ENCODE peak calls at places on chromosomes 5 and 9, in six cellular contexts. One of them, this sample, is unnamed.
A peak's percentile ranks its signal among the peaks of the same experiment; 100 is the strongest.

GRCh38 chr5:17219006-17219422 is 1.6 kb downstream of the BASP1 start:
- DNase-seq in coronary artery: no peak
- DNase-seq in CD4-positive, alpha-beta T cell: no peak
- DNase-seq in mucosa of descending colon: peak; percentile 62
- DNase-seq in neural crest cell: peak; percentile 51
- DNase-seq in lower leg skin: no peak
- DNase-seq in this sample: peak; percentile 79

GRCh38 chr9:96071245-96072124 is 196.0 kb downstream of the ERCC6L2 start:
- DNase-seq in coronary artery: peak; percentile 64
- DNase-seq in CD4-positive, alpha-beta T cell: no peak
- DNase-seq in mucosa of descending colon: no peak
- DNase-seq in neural crest cell: peak; percentile 28
- DNase-seq in lower leg skin: no peak
- DNase-seq in this sample: no peak

GRCh38 chr9:68509689-68510088 is 31.0 kb downstream of the TMEM252 start:
- DNase-seq in coronary artery: no peak
- DNase-seq in CD4-positive, alpha-beta T cell: no peak
- DNase-seq in mucosa of descending colon: no peak
- DNase-seq in neural crest cell: no peak
- DNase-seq in lower leg skin: no peak
- DNase-seq in this sample: no peak

GRCh38 chr9:129619787-129620668 is 873 bp downstream of the C9orf50 start:
- DNase-seq in coronary artery: no peak
- DNase-seq in CD4-positive, alpha-beta T cell: no peak
- DNase-seq in mucosa of descending colon: no peak
- DNase-seq in neural crest cell: no peak
- DNase-seq in lower leg skin: no peak
- DNase-seq in this sample: no peak

GRCh38 chr9:26756881-26757280 is 135.7 kb downstream of the CAAP1 start:
- DNase-seq in coronary artery: no peak
- DNase-seq in CD4-positive, alpha-beta T cell: no peak
- DNase-seq in mucosa of descending colon: no peak
- DNase-seq in neural crest cell: no peak
- DNase-seq in lower leg skin: no peak
- DNase-seq in this sample: no peak

GRCh38 chr9:136726631-136727191 is 14.3 kb downstream of the DIPK1B start:
- DNase-seq in coronary artery: no peak
- DNase-seq in CD4-positive, alpha-beta T cell: peak; percentile 20
- DNase-seq in mucosa of descending colon: no peak
- DNase-seq in neural crest cell: no peak
- DNase-seq in lower leg skin: no peak
- DNase-seq in this sample: no peak

GRCh38 chr9:135288941-135289534 is 190.5 kb upstream of the PPP1R26 start:
- DNase-seq in coronary artery: no peak
- DNase-seq in CD4-positive, alpha-beta T cell: no peak
- DNase-seq in mucosa of descending colon: no peak
- DNase-seq in neural crest cell: no peak
- DNase-seq in lower leg skin: no peak
- DNase-seq in this sample: no peak

GRCh38 chr9:96299823-96300222 is 2.2 kb downstream of the HSD17B3 start:
- DNase-seq in coronary artery: no peak
- DNase-seq in CD4-positive, alpha-beta T cell: no peak
- DNase-seq in mucosa of descending colon: no peak
- DNase-seq in neural crest cell: no peak
- DNase-seq in lower leg skin: no peak
- DNase-seq in this sample: no peak

GRCh38 chr5:74990194-74990593 is 62.2 kb downstream of the GCNT4 start:
- DNase-seq in coronary artery: no peak
- DNase-seq in CD4-positive, alpha-beta T cell: no peak
- DNase-seq in mucosa of descending colon: no peak
- DNase-seq in neural crest cell: no peak
- DNase-seq in lower leg skin: no peak
- DNase-seq in this sample: no peak

GRCh38 chr9:92190536-92190790 is 75.2 kb upstream of the SPTLC1 start:
- DNase-seq in coronary artery: no peak
- DNase-seq in CD4-positive, alpha-beta T cell: no peak
- DNase-seq in mucosa of descending colon: no peak
- DNase-seq in neural crest cell: no peak
- DNase-seq in lower leg skin: no peak
- DNase-seq in this sample: no peak

GRCh38 chr5:132883261-132883834 is 9.9 kb downstream of the LEAP2 start:
- DNase-seq in coronary artery: no peak
- DNase-seq in CD4-positive, alpha-beta T cell: no peak
- DNase-seq in mucosa of descending colon: no peak
- DNase-seq in neural crest cell: peak; percentile 28
- DNase-seq in lower leg skin: peak; percentile 39
- DNase-seq in this sample: no peak

GRCh38 chr5:107217721-107218130 is 453.0 kb downstream of the EFNA5 start:
- DNase-seq in coronary artery: peak; percentile 86
- DNase-seq in CD4-positive, alpha-beta T cell: no peak
- DNase-seq in mucosa of descending colon: no peak
- DNase-seq in neural crest cell: no peak
- DNase-seq in lower leg skin: peak; percentile 75
- DNase-seq in this sample: no peak

GRCh38 chr9:34510506-34511159 is 12.2 kb downstream of the ENHO start:
- DNase-seq in coronary artery: no peak
- DNase-seq in CD4-positive, alpha-beta T cell: no peak
- DNase-seq in mucosa of descending colon: no peak
- DNase-seq in neural crest cell: no peak
- DNase-seq in lower leg skin: no peak
- DNase-seq in this sample: no peak

GRCh38 chr5:60856059-60856458 is 12.0 kb upstream of the ELOVL7 start:
- DNase-seq in coronary artery: no peak
- DNase-seq in CD4-positive, alpha-beta T cell: no peak
- DNase-seq in mucosa of descending colon: no peak
- DNase-seq in neural crest cell: no peak
- DNase-seq in lower leg skin: no peak
- DNase-seq in this sample: no peak

GRCh38 chr5:170572453-170572852 is 68.6 kb downstream of the KCNIP1 start:
- DNase-seq in coronary artery: no peak
- DNase-seq in CD4-positive, alpha-beta T cell: no peak
- DNase-seq in mucosa of descending colon: no peak
- DNase-seq in neural crest cell: no peak
- DNase-seq in lower leg skin: no peak
- DNase-seq in this sample: no peak

GRCh38 chr5:114339108-114339507 is 22.8 kb upstream of the KCNN2 start:
- DNase-seq in coronary artery: no peak
- DNase-seq in CD4-positive, alpha-beta T cell: no peak
- DNase-seq in mucosa of descending colon: no peak
- DNase-seq in neural crest cell: no peak
- DNase-seq in lower leg skin: no peak
- DNase-seq in this sample: no peak

GRCh38 chr5:78591972-78592700 is 56.4 kb downstream of the LHFPL2 start:
- DNase-seq in coronary artery: no peak
- DNase-seq in CD4-positive, alpha-beta T cell: no peak
- DNase-seq in mucosa of descending colon: no peak
- DNase-seq in neural crest cell: no peak
- DNase-seq in lower leg skin: no peak
- DNase-seq in this sample: no peak

GRCh38 chr5:103450333-103451061 is 112.1 kb downstream of the NUDT12 start:
- DNase-seq in coronary artery: no peak
- DNase-seq in CD4-positive, alpha-beta T cell: no peak
- DNase-seq in mucosa of descending colon: no peak
- DNase-seq in neural crest cell: no peak
- DNase-seq in lower leg skin: no peak
- DNase-seq in this sample: no peak

GRCh38 chr5:76696254-76696653 is 19.7 kb upstream of the F2R start:
- DNase-seq in coronary artery: no peak
- DNase-seq in CD4-positive, alpha-beta T cell: no peak
- DNase-seq in mucosa of descending colon: no peak
- DNase-seq in neural crest cell: no peak
- DNase-seq in lower leg skin: no peak
- DNase-seq in this sample: no peak

GRCh38 chr5:133056891-133057290 is 5.1 kb downstream of the HSPA4 start:
- DNase-seq in coronary artery: no peak
- DNase-seq in CD4-positive, alpha-beta T cell: no peak
- DNase-seq in mucosa of descending colon: no peak
- DNase-seq in neural crest cell: no peak
- DNase-seq in lower leg skin: no peak
- DNase-seq in this sample: no peak

GRCh38 chr9:35906923-35907699 is 1.1 kb downstream of the HRCT1 start:
- DNase-seq in coronary artery: peak; percentile 87
- DNase-seq in CD4-positive, alpha-beta T cell: no peak
- DNase-seq in mucosa of descending colon: peak; percentile 69
- DNase-seq in neural crest cell: no peak
- DNase-seq in lower leg skin: peak; percentile 70
- DNase-seq in this sample: no peak

GRCh38 chr5:14946813-14947640 is 75.4 kb upstream of the ANKH start:
- DNase-seq in coronary artery: no peak
- DNase-seq in CD4-positive, alpha-beta T cell: peak; percentile 10
- DNase-seq in mucosa of descending colon: no peak
- DNase-seq in neural crest cell: no peak
- DNase-seq in lower leg skin: no peak
- DNase-seq in this sample: no peak

GRCh38 chr5:172102913-172103629 is 85.0 kb downstream of the STK10 start:
- DNase-seq in coronary artery: peak; percentile 80
- DNase-seq in CD4-positive, alpha-beta T cell: no peak
- DNase-seq in mucosa of descending colon: no peak
- DNase-seq in neural crest cell: peak; percentile 10
- DNase-seq in lower leg skin: peak; percentile 71
- DNase-seq in this sample: no peak

GRCh38 chr9:7710686-7711085 is 88.9 kb downstream of the DMAC1 start:
- DNase-seq in coronary artery: no peak
- DNase-seq in CD4-positive, alpha-beta T cell: no peak
- DNase-seq in mucosa of descending colon: no peak
- DNase-seq in neural crest cell: no peak
- DNase-seq in lower leg skin: no peak
- DNase-seq in this sample: no peak

GRCh38 chr9:126652140-126652558 is 38.4 kb downstream of the LMX1B start:
- DNase-seq in coronary artery: no peak
- DNase-seq in CD4-positive, alpha-beta T cell: no peak
- DNase-seq in mucosa of descending colon: peak; percentile 79
- DNase-seq in neural crest cell: no peak
- DNase-seq in lower leg skin: no peak
- DNase-seq in this sample: no peak

GRCh38 chr5:167759411-167759821 is 532.0 kb upstream of the WWC1 start:
- DNase-seq in coronary artery: no peak
- DNase-seq in CD4-positive, alpha-beta T cell: no peak
- DNase-seq in mucosa of descending colon: no peak
- DNase-seq in neural crest cell: no peak
- DNase-seq in lower leg skin: no peak
- DNase-seq in this sample: no peak

GRCh38 chr9:105291422-105291859 is 47.0 kb downstream of the SLC44A1 start:
- DNase-seq in coronary artery: no peak
- DNase-seq in CD4-positive, alpha-beta T cell: no peak
- DNase-seq in mucosa of descending colon: no peak
- DNase-seq in neural crest cell: no peak
- DNase-seq in lower leg skin: no peak
- DNase-seq in this sample: no peak

GRCh38 chr5:149916317-149917072 is 28.1 kb downstream of the PDE6A start:
- DNase-seq in coronary artery: no peak
- DNase-seq in CD4-positive, alpha-beta T cell: no peak
- DNase-seq in mucosa of descending colon: no peak
- DNase-seq in neural crest cell: no peak
- DNase-seq in lower leg skin: no peak
- DNase-seq in this sample: no peak

GRCh38 chr9:447230-448025 is 232.8 kb downstream of the DOCK8 start:
- DNase-seq in coronary artery: no peak
- DNase-seq in CD4-positive, alpha-beta T cell: peak; percentile 54
- DNase-seq in mucosa of descending colon: no peak
- DNase-seq in neural crest cell: no peak
- DNase-seq in lower leg skin: no peak
- DNase-seq in this sample: no peak

GRCh38 chr5:101278011-101278687 is 375.1 kb upstream of the ST8SIA4 start:
- DNase-seq in coronary artery: no peak
- DNase-seq in CD4-positive, alpha-beta T cell: no peak
- DNase-seq in mucosa of descending colon: no peak
- DNase-seq in neural crest cell: no peak
- DNase-seq in lower leg skin: no peak
- DNase-seq in this sample: no peak

DNA sequence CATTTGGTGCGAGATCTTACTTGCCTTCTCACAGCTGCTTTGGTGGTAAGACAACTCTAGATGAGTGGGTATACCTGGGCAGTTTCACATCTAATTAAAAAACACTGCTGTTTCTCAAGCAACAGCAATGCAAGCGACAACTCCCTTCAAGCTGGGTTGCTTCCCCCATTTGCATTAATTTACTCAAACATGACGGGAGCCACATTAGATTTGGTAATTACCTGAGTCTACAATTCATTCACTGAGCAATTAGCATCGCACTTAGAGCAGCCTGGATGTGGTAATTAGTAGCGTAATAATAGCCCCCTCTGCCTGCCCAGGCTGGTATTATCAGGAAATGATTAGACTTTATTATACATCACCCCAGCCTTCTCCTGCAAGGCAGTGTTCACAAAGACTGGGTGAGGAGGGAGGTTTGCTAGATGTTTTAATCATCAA is 73.4 kb downstream of the FBXO38 start:
- DNase-seq in coronary artery: no peak
- DNase-seq in CD4-positive, alpha-beta T cell: no peak
- DNase-seq in mucosa of descending colon: no peak
- DNase-seq in neural crest cell: no peak
- DNase-seq in lower leg skin: no peak
- DNase-seq in this sample: no peak
- TF ChIP-seq CTCF in coronary artery: no peak
- TF ChIP-seq CTCF in CD4-positive, alpha-beta T cell: peak; percentile 33
- TF ChIP-seq CTCF in mucosa of descending colon: no peak
- TF ChIP-seq CTCF in neural crest cell: peak; percentile 44
- TF ChIP-seq CTCF in lower leg skin: no peak
- TF ChIP-seq CTCF in this sample: peak; percentile 58

DNA sequence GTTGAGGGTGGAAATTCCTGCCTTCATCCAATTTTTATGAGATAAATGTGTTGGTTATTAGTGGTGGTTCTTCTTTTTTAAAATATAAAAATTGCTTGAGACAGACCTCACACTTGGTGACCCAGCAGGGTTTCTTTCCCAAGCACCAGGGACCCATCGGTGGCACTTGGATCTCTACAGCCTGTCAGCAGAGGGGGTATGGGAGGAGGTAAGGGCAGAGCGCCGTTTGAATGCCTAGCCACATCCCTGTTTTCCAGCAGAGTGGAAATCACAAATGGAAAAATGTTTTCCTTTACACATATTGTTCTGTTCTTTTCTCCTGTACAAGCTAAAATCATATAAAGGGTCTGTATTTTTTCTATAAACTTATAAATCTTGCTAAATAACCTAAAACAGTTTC is 248.0 kb downstream of the NR3C1 start:
- DNase-seq in coronary artery: no peak
- DNase-seq in CD4-positive, alpha-beta T cell: no peak
- DNase-seq in mucosa of descending colon: no peak
- DNase-seq in neural crest cell: no peak
- DNase-seq in lower leg skin: no peak
- DNase-seq in this sample: no peak
- TF ChIP-seq CTCF in coronary artery: no peak
- TF ChIP-seq CTCF in CD4-positive, alpha-beta T cell: no peak
- TF ChIP-seq CTCF in mucosa of descending colon: no peak
- TF ChIP-seq CTCF in neural crest cell: no peak
- TF ChIP-seq CTCF in lower leg skin: no peak
- TF ChIP-seq CTCF in this sample: no peak

GRCh38 chr5:42807722-42808447 is 3.8 kb downstream of the SELENOP start:
- DNase-seq in coronary artery: no peak
- DNase-seq in CD4-positive, alpha-beta T cell: no peak
- DNase-seq in mucosa of descending colon: no peak
- DNase-seq in neural crest cell: no peak
- DNase-seq in lower leg skin: no peak
- DNase-seq in this sample: no peak
- TF ChIP-seq CTCF in coronary artery: no peak
- TF ChIP-seq CTCF in CD4-positive, alpha-beta T cell: no peak
- TF ChIP-seq CTCF in mucosa of descending colon: no peak
- TF ChIP-seq CTCF in neural crest cell: no peak
- TF ChIP-seq CTCF in lower leg skin: no peak
- TF ChIP-seq CTCF in this sample: no peak

GRCh38 chr9:33179298-33179697 is 12.2 kb upstream of the B4GALT1 start:
- DNase-seq in coronary artery: no peak
- DNase-seq in CD4-positive, alpha-beta T cell: no peak
- DNase-seq in mucosa of descending colon: no peak
- DNase-seq in neural crest cell: no peak
- DNase-seq in lower leg skin: no peak
- DNase-seq in this sample: no peak
- TF ChIP-seq CTCF in coronary artery: no peak
- TF ChIP-seq CTCF in CD4-positive, alpha-beta T cell: no peak
- TF ChIP-seq CTCF in mucosa of descending colon: no peak
- TF ChIP-seq CTCF in neural crest cell: no peak
- TF ChIP-seq CTCF in lower leg skin: no peak
- TF ChIP-seq CTCF in this sample: no peak

This sample was measured in type B pancreatic cell.